ENCODE peak calls at places on chromosomes 4 and X, in seven cellular contexts. C is fibroblast of pulmonary artery, U is H9, Q is MCF 10A, D is AG04450, X is endodermal cell, N is brain microvascular endothelial cell. P is an unnamed sample.

GRCh38 chr4:106314960-106315359 is 1.0 kb downstream of the TBCK start:
- DNase-seq in U (no peak), N (no peak), X (no peak), C (no peak), D (no peak), Q (no peak), P (no peak)

GRCh38 chr4:8281519-8282133 is 12.1 kb downstream of the HTRA3 start:
- DNase-seq in X (no peak), Q (no peak), N (no peak), D (peak; percentile 38), C (peak; percentile 49), U (no peak), P (no peak)

GRCh38 chr4:8401665-8402064 is 38.9 kb downstream of the ACOX3 start:
- DNase-seq in U (no peak), Q (no peak), C (no peak), X (no peak), D (no peak), N (no peak), P (no peak)

GRCh38 chrX:142054094-142054493 is 150.4 kb downstream of the MAGEC1 start:
- DNase-seq in C (no peak), Q (no peak), U (no peak), N (no peak), X (no peak), D (no peak), P (no peak)

GRCh38 chrX:96382018-96382417 is 302.6 kb upstream of the DIAPH2 start:
- DNase-seq in C (no peak), U (no peak), D (no peak), X (no peak), N (no peak), Q (no peak), P (no peak)

GRCh38 chr4:66430856-66431255 is 760.6 kb upstream of the EPHA5 start:
- DNase-seq in D (no peak), U (no peak), N (peak; percentile 79), Q (no peak), C (peak; percentile 82), X (peak; percentile 61), P (no peak)

GRCh38 chr4:87916636-87917035 is 58.9 kb upstream of the SPP1 start:
- DNase-seq in X (peak; percentile 76), N (peak; percentile 38), D (no peak), U (no peak), C (no peak), Q (no peak), P (no peak)

GRCh38 chr4:154332681-154333421 is 158.7 kb downstream of the DCHS2 start:
- DNase-seq in N (peak; percentile 9), U (peak; percentile 88), Q (no peak), D (no peak), X (peak; percentile 92), C (peak; percentile 5), P (no peak)

GRCh38 chr4:115145393-115146160 is 32.2 kb upstream of the NDST4 start:
- DNase-seq in Q (no peak), N (no peak), U (no peak), D (no peak), X (no peak), C (no peak), P (no peak)

GRCh38 chrX:19174401-19175025 is 52.2 kb upstream of the ADGRG2 start:
- DNase-seq in N (peak; percentile 46), Q (peak; percentile 48), X (no peak), D (no peak), U (no peak), C (peak; percentile 30), P (no peak)

GRCh38 chr4:165327211-165328100 is at the start of gene MSMO1:
- DNase-seq in N (peak; percentile 100), X (peak; percentile 100), U (peak; percentile 100), C (peak; percentile 99), Q (peak; percentile 99), D (peak; percentile 96), P (peak; percentile 96)
- TF ChIP-seq CTCF in N (no peak), X (no peak), U (no peak), C (no peak), Q (no peak), D (no peak), P (no peak)

GRCh38 chrX:53831662-53832635 is 145.4 kb upstream of the HUWE1 start:
- DNase-seq in Q (peak; percentile 66), U (peak; percentile 58), N (peak; percentile 24), D (no peak), X (peak; percentile 78), C (peak; percentile 29), P (no peak)
- TF ChIP-seq CTCF in Q (peak; percentile 64), U (peak; percentile 60), N (peak; percentile 63), D (peak; percentile 42), X (peak; percentile 67), C (peak; percentile 48), P (no peak)

GRCh38 chrX:12702509-12703091 is 88.6 kb upstream of the PRPS2 start:
- DNase-seq in D (no peak), U (no peak), Q (peak; percentile 39), C (peak; percentile 7), N (no peak), X (peak; percentile 64), P (no peak)
- TF ChIP-seq CTCF in D (peak; percentile 38), U (peak; percentile 59), Q (peak; percentile 36), C (peak; percentile 38), N (peak; percentile 57), X (peak; percentile 72), P (peak; percentile 85)

GRCh38 chr4:148044889-148045352 is 313.0 kb downstream of the ARHGAP10 start:
- DNase-seq in D (no peak), C (no peak), U (no peak), Q (no peak), X (no peak), N (no peak), P (no peak)
- TF ChIP-seq CTCF in D (peak; percentile 15), C (peak; percentile 8), U (no peak), Q (no peak), X (no peak), N (peak; percentile 48), P (no peak)

GRCh38 chr4:118740869-118741268 is 55.7 kb downstream of the METTL14 start:
- DNase-seq in Q (peak; percentile 23), U (no peak), N (no peak), C (peak; percentile 58), X (no peak), D (no peak), P (no peak)
- TF ChIP-seq CTCF in Q (peak; percentile 19), U (peak; percentile 66), N (no peak), C (peak; percentile 20), X (peak; percentile 73), D (peak; percentile 23), P (peak; percentile 90)